ENCODE peak calls at places on chromosomes 13 and 19, in eight cellular contexts. One of them, this sample, is unnamed.

GRCh38 chr19:41362143-41362847 is 1.7 kb downstream of the B9D2 start:
- DNase-seq in Peyer's patch: no peak
- DNase-seq in endothelial cell: no peak
- DNase-seq in sigmoid colon: no peak
- DNase-seq in lower lobe of right lung: no peak
- DNase-seq in transverse colon: no peak
- DNase-seq in mucosa of descending colon: no peak
- DNase-seq in body of pancreas: no peak
- DNase-seq in this sample: no peak

GRCh38 chr19:2787115-2787514 is 1.8 kb downstream of the THOP1 start:
- DNase-seq in lower lobe of right lung: no peak
- DNase-seq in mucosa of descending colon: no peak
- DNase-seq in transverse colon: no peak
- DNase-seq in Peyer's patch: no peak
- DNase-seq in sigmoid colon: no peak
- DNase-seq in endothelial cell: no peak
- DNase-seq in body of pancreas: no peak
- DNase-seq in this sample: no peak

GRCh38 chr13:109362606-109363005 is 423.8 kb downstream of the IRS2 start:
- DNase-seq in sigmoid colon: no peak
- DNase-seq in Peyer's patch: no peak
- DNase-seq in lower lobe of right lung: no peak
- DNase-seq in endothelial cell: no peak
- DNase-seq in mucosa of descending colon: no peak
- DNase-seq in body of pancreas: no peak
- DNase-seq in transverse colon: no peak
- DNase-seq in this sample: no peak

GRCh38 chr13:111410232-111411021 is 90.0 kb downstream of the TEX29 start:
- DNase-seq in mucosa of descending colon: no peak
- DNase-seq in endothelial cell: no peak
- DNase-seq in Peyer's patch: no peak
- DNase-seq in transverse colon: peak
- DNase-seq in lower lobe of right lung: no peak
- DNase-seq in body of pancreas: no peak
- DNase-seq in sigmoid colon: peak
- DNase-seq in this sample: no peak

GRCh38 chr19:55084416-55084815 is 8.7 kb downstream of the EPS8L1 start:
- DNase-seq in endothelial cell: no peak
- DNase-seq in mucosa of descending colon: no peak
- DNase-seq in lower lobe of right lung: no peak
- DNase-seq in Peyer's patch: no peak
- DNase-seq in sigmoid colon: no peak
- DNase-seq in transverse colon: no peak
- DNase-seq in body of pancreas: no peak
- DNase-seq in this sample: no peak

GRCh38 chr19:6826281-6826920 is 53.9 kb downstream of the VAV1 start:
- DNase-seq in endothelial cell: no peak
- DNase-seq in body of pancreas: no peak
- DNase-seq in transverse colon: no peak
- DNase-seq in Peyer's patch: peak
- DNase-seq in lower lobe of right lung: no peak
- DNase-seq in sigmoid colon: no peak
- DNase-seq in mucosa of descending colon: no peak
- DNase-seq in this sample: no peak

GRCh38 chr19:4380254-4380727 is 20.1 kb downstream of the SH3GL1 start:
- DNase-seq in transverse colon: no peak
- DNase-seq in lower lobe of right lung: peak
- DNase-seq in body of pancreas: peak
- DNase-seq in endothelial cell: no peak
- DNase-seq in Peyer's patch: peak
- DNase-seq in sigmoid colon: peak
- DNase-seq in mucosa of descending colon: peak
- DNase-seq in this sample: peak

GRCh38 chr19:16682539-16682938 is 21.6 kb downstream of the TMEM38A start:
- DNase-seq in mucosa of descending colon: no peak
- DNase-seq in body of pancreas: no peak
- DNase-seq in sigmoid colon: no peak
- DNase-seq in Peyer's patch: no peak
- DNase-seq in endothelial cell: no peak
- DNase-seq in lower lobe of right lung: no peak
- DNase-seq in transverse colon: no peak
- DNase-seq in this sample: no peak

GRCh38 chr19:3302755-3303154 is 63.6 kb upstream of the NFIC start:
- DNase-seq in sigmoid colon: no peak
- DNase-seq in lower lobe of right lung: no peak
- DNase-seq in mucosa of descending colon: peak
- DNase-seq in endothelial cell: no peak
- DNase-seq in Peyer's patch: no peak
- DNase-seq in transverse colon: no peak
- DNase-seq in body of pancreas: no peak
- DNase-seq in this sample: no peak

GRCh38 chr13:113453962-113454361 is 674 bp upstream of the ADPRHL1 start:
- DNase-seq in sigmoid colon: peak
- DNase-seq in body of pancreas: no peak
- DNase-seq in Peyer's patch: no peak
- DNase-seq in lower lobe of right lung: no peak
- DNase-seq in mucosa of descending colon: no peak
- DNase-seq in endothelial cell: no peak
- DNase-seq in transverse colon: no peak
- DNase-seq in this sample: no peak

GRCh38 chr13:99967498-99967883 is 4.1 kb downstream of the ZIC5 start:
- DNase-seq in transverse colon: no peak
- DNase-seq in endothelial cell: no peak
- DNase-seq in sigmoid colon: no peak
- DNase-seq in mucosa of descending colon: no peak
- DNase-seq in Peyer's patch: no peak
- DNase-seq in body of pancreas: no peak
- DNase-seq in lower lobe of right lung: no peak
- DNase-seq in this sample: no peak

GRCh38 chr13:113083402-113084061 is 22.1 kb upstream of the F7 start:
- DNase-seq in Peyer's patch: no peak
- DNase-seq in endothelial cell: no peak
- DNase-seq in mucosa of descending colon: peak
- DNase-seq in transverse colon: peak
- DNase-seq in lower lobe of right lung: peak
- DNase-seq in sigmoid colon: no peak
- DNase-seq in body of pancreas: no peak
- DNase-seq in this sample: no peak

GRCh38 chr13:40116008-40116407 is 460.5 kb downstream of the COG6 start:
- DNase-seq in Peyer's patch: peak
- DNase-seq in body of pancreas: peak
- DNase-seq in lower lobe of right lung: no peak
- DNase-seq in sigmoid colon: no peak
- DNase-seq in endothelial cell: no peak
- DNase-seq in transverse colon: peak
- DNase-seq in mucosa of descending colon: no peak
- DNase-seq in this sample: no peak

GRCh38 chr13:102041544-102041943 is 360.3 kb downstream of the FGF14 start:
- DNase-seq in lower lobe of right lung: no peak
- DNase-seq in sigmoid colon: no peak
- DNase-seq in Peyer's patch: no peak
- DNase-seq in body of pancreas: no peak
- DNase-seq in transverse colon: no peak
- DNase-seq in mucosa of descending colon: no peak
- DNase-seq in endothelial cell: no peak
- DNase-seq in this sample: no peak

GRCh38 chr19:39112338-39112890 is 13.2 kb upstream of the PAK4 start:
- DNase-seq in sigmoid colon: no peak
- DNase-seq in lower lobe of right lung: peak
- DNase-seq in Peyer's patch: peak
- DNase-seq in endothelial cell: no peak
- DNase-seq in transverse colon: no peak
- DNase-seq in body of pancreas: peak
- DNase-seq in mucosa of descending colon: no peak
- DNase-seq in this sample: no peak

GRCh38 chr19:39423258-39424086 is 11.0 kb downstream of the PLEKHG2 start:
- DNase-seq in mucosa of descending colon: peak
- DNase-seq in endothelial cell: no peak
- DNase-seq in body of pancreas: no peak
- DNase-seq in sigmoid colon: peak
- DNase-seq in lower lobe of right lung: no peak
- DNase-seq in Peyer's patch: no peak
- DNase-seq in transverse colon: no peak
- DNase-seq in this sample: no peak

GRCh38 chr13:45826741-45827140 is 24.8 kb downstream of the SIAH3 start:
- DNase-seq in mucosa of descending colon: no peak
- DNase-seq in Peyer's patch: no peak
- DNase-seq in body of pancreas: no peak
- DNase-seq in sigmoid colon: no peak
- DNase-seq in transverse colon: no peak
- DNase-seq in endothelial cell: no peak
- DNase-seq in lower lobe of right lung: no peak
- DNase-seq in this sample: peak

GRCh38 chr19:46608581-46609345 is 7.6 kb downstream of the CALM3 start:
- DNase-seq in sigmoid colon: peak
- DNase-seq in lower lobe of right lung: peak
- DNase-seq in transverse colon: peak
- DNase-seq in body of pancreas: no peak
- DNase-seq in Peyer's patch: no peak
- DNase-seq in mucosa of descending colon: no peak
- DNase-seq in endothelial cell: no peak
- DNase-seq in this sample: peak

GRCh38 chr19:55539082-55539715 is 2.3 kb upstream of the SBK2 start:
- DNase-seq in transverse colon: no peak
- DNase-seq in body of pancreas: no peak
- DNase-seq in sigmoid colon: no peak
- DNase-seq in endothelial cell: no peak
- DNase-seq in mucosa of descending colon: no peak
- DNase-seq in lower lobe of right lung: no peak
- DNase-seq in Peyer's patch: no peak
- DNase-seq in this sample: no peak

GRCh38 chr13:44801990-44802389 is 187.3 kb downstream of the NUFIP1 start:
- DNase-seq in Peyer's patch: no peak
- DNase-seq in lower lobe of right lung: no peak
- DNase-seq in endothelial cell: no peak
- DNase-seq in mucosa of descending colon: no peak
- DNase-seq in transverse colon: no peak
- DNase-seq in body of pancreas: no peak
- DNase-seq in sigmoid colon: no peak
- DNase-seq in this sample: no peak

GRCh38 chr19:49408816-49409440 is 14.3 kb downstream of the PTH2 start:
- DNase-seq in Peyer's patch: no peak
- DNase-seq in transverse colon: no peak
- DNase-seq in mucosa of descending colon: no peak
- DNase-seq in lower lobe of right lung: no peak
- DNase-seq in body of pancreas: no peak
- DNase-seq in endothelial cell: no peak
- DNase-seq in sigmoid colon: no peak
- DNase-seq in this sample: no peak

DNA sequence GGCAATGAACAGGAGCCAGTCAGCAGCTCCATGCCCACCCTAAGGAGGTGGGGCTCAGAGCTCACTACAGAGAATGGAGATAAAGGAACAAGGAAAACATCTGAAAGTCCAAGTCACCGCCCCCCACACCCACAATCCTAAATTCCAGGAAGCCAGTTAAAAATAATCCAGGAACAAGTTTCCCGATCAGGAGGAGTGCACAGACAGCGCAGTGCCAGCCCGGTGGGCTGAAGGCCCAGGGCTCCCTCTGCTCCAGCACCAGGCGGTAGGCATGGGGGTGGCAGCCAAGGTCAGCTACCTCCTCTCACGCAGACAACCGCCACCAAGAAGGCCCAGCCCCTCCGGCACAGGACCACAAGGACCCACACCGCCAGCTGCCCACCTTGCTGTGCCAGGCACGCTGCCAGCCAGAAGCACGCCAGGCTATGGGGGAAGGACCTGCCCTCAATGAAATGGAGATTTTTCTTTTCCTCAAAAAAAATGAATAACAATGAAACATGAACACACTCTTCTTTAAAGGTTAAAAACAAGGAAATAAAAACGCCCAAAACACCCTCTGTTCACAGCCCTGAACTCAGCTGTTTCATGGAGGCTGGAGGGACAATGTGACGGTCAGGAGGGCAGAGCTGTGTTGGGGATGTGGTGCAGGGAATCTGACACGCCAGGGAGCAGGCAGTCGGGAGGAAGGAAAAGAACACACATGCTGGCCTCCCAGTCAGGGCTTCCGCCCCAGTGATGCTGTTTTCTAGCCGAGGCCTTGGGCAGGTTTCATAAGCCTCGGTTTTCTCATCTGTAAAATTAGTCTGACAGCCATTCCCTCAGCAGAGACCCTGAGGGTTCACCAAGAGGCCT is 11.0 kb downstream of the STK24 start:
- DNase-seq in mucosa of descending colon: peak
- DNase-seq in body of pancreas: no peak
- DNase-seq in sigmoid colon: peak
- DNase-seq in transverse colon: peak
- DNase-seq in endothelial cell: no peak
- DNase-seq in lower lobe of right lung: no peak
- DNase-seq in Peyer's patch: no peak
- DNase-seq in this sample: no peak
- TF ChIP-seq CTCF in mucosa of descending colon: no peak
- TF ChIP-seq CTCF in body of pancreas: no peak
- TF ChIP-seq CTCF in sigmoid colon: no peak
- TF ChIP-seq CTCF in transverse colon: peak
- TF ChIP-seq CTCF in endothelial cell: no peak
- TF ChIP-seq CTCF in lower lobe of right lung: no peak
- TF ChIP-seq CTCF in Peyer's patch: no peak
- TF ChIP-seq CTCF in this sample: no peak

GRCh38 chr19:34959021-34959420 is 5.0 kb downstream of the ZNF792 start:
- DNase-seq in lower lobe of right lung: no peak
- DNase-seq in endothelial cell: no peak
- DNase-seq in sigmoid colon: no peak
- DNase-seq in mucosa of descending colon: no peak
- DNase-seq in body of pancreas: no peak
- DNase-seq in transverse colon: no peak
- DNase-seq in Peyer's patch: no peak
- DNase-seq in this sample: no peak
- TF ChIP-seq CTCF in lower lobe of right lung: no peak
- TF ChIP-seq CTCF in endothelial cell: no peak
- TF ChIP-seq CTCF in sigmoid colon: no peak
- TF ChIP-seq CTCF in mucosa of descending colon: no peak
- TF ChIP-seq CTCF in body of pancreas: no peak
- TF ChIP-seq CTCF in transverse colon: no peak
- TF ChIP-seq CTCF in Peyer's patch: no peak
- TF ChIP-seq CTCF in this sample: no peak

DNA sequence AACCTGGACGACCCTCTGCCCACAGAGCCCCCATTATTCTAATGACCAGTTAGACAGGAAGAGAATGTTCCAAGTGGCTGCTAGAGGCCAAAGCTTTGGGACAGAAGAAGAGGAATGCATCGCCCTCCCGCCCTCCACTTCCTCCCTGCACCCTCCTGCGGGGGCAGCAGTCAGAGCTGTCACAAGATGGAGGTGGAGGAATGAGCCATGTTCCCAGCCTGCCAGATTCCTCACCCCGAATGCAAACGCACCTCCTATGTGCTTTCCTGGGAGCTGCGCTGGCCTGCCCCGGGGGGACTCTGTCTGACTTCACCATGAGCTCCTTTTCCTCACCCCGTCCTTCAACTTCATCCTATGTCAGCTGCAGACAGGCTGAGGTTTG is 1.7 kb downstream of the YJEFN3 start:
- DNase-seq in endothelial cell: no peak
- DNase-seq in lower lobe of right lung: no peak
- DNase-seq in Peyer's patch: no peak
- DNase-seq in body of pancreas: no peak
- DNase-seq in transverse colon: no peak
- DNase-seq in mucosa of descending colon: no peak
- DNase-seq in sigmoid colon: no peak
- DNase-seq in this sample: no peak
- TF ChIP-seq CTCF in endothelial cell: no peak
- TF ChIP-seq CTCF in lower lobe of right lung: no peak
- TF ChIP-seq CTCF in Peyer's patch: no peak
- TF ChIP-seq CTCF in body of pancreas: no peak
- TF ChIP-seq CTCF in transverse colon: no peak
- TF ChIP-seq CTCF in mucosa of descending colon: no peak
- TF ChIP-seq CTCF in sigmoid colon: no peak
- TF ChIP-seq CTCF in this sample: no peak

GRCh38 chr19:58499021-58499927 is 12.5 kb downstream of the SLC27A5 start:
- DNase-seq in endothelial cell: peak
- DNase-seq in body of pancreas: peak
- DNase-seq in lower lobe of right lung: peak
- DNase-seq in mucosa of descending colon: peak
- DNase-seq in sigmoid colon: peak
- DNase-seq in Peyer's patch: peak
- DNase-seq in transverse colon: peak
- DNase-seq in this sample: peak
- TF ChIP-seq CTCF in endothelial cell: peak
- TF ChIP-seq CTCF in body of pancreas: no peak
- TF ChIP-seq CTCF in lower lobe of right lung: no peak
- TF ChIP-seq CTCF in mucosa of descending colon: no peak
- TF ChIP-seq CTCF in sigmoid colon: no peak
- TF ChIP-seq CTCF in Peyer's patch: peak
- TF ChIP-seq CTCF in transverse colon: peak
- TF ChIP-seq CTCF in this sample: no peak

This sample was measured in GM13976.